ENCODE peak calls at places on chromosomes 13 and 19, in four cellular contexts. One of them, this sample, is unnamed.

GRCh38 chr13:79907527-79907926 is 426.6 kb downstream of the NDFIP2 start:
- DNase-seq in T-helper 1 cell: no peak
- DNase-seq in NCI-H1930: no peak
- DNase-seq in stimulated activated CD4-positive, alpha-beta T cell treated with anti-CD3 and anti-CD28 coated beads, Interleukin-2, amount 100 ng/mL, for 48 hours: no peak
- DNase-seq in this sample: no peak

GRCh38 chr13:62014299-62014698 is 598.6 kb upstream of the PCDH20 start:
- DNase-seq in stimulated activated CD4-positive, alpha-beta T cell treated with anti-CD3 and anti-CD28 coated beads, Interleukin-2, amount 100 ng/mL, for 48 hours: no peak
- DNase-seq in T-helper 1 cell: no peak
- DNase-seq in NCI-H1930: peak; percentile 5
- DNase-seq in this sample: peak; percentile 52

GRCh38 chr13:37870489-37870845 is 895 bp upstream of the TRPC4 start:
- DNase-seq in stimulated activated CD4-positive, alpha-beta T cell treated with anti-CD3 and anti-CD28 coated beads, Interleukin-2, amount 100 ng/mL, for 48 hours: no peak
- DNase-seq in T-helper 1 cell: no peak
- DNase-seq in NCI-H1930: no peak
- DNase-seq in this sample: no peak

GRCh38 chr13:23778879-23779278 is 110.3 kb downstream of the MIPEP start:
- DNase-seq in stimulated activated CD4-positive, alpha-beta T cell treated with anti-CD3 and anti-CD28 coated beads, Interleukin-2, amount 100 ng/mL, for 48 hours: no peak
- DNase-seq in T-helper 1 cell: no peak
- DNase-seq in NCI-H1930: no peak
- DNase-seq in this sample: no peak

GRCh38 chr13:85724554-85725432 is 74.4 kb downstream of the SLITRK6 start:
- DNase-seq in T-helper 1 cell: no peak
- DNase-seq in stimulated activated CD4-positive, alpha-beta T cell treated with anti-CD3 and anti-CD28 coated beads, Interleukin-2, amount 100 ng/mL, for 48 hours: no peak
- DNase-seq in NCI-H1930: no peak
- DNase-seq in this sample: no peak

GRCh38 chr19:51552996-51553725 is 17.9 kb upstream of the ZNF175 start:
- DNase-seq in NCI-H1930: no peak
- DNase-seq in T-helper 1 cell: no peak
- DNase-seq in stimulated activated CD4-positive, alpha-beta T cell treated with anti-CD3 and anti-CD28 coated beads, Interleukin-2, amount 100 ng/mL, for 48 hours: peak; percentile 55
- DNase-seq in this sample: peak; percentile 45

GRCh38 chr13:109191422-109191821 is 562.0 kb downstream of the MYO16 start:
- DNase-seq in stimulated activated CD4-positive, alpha-beta T cell treated with anti-CD3 and anti-CD28 coated beads, Interleukin-2, amount 100 ng/mL, for 48 hours: no peak
- DNase-seq in NCI-H1930: no peak
- DNase-seq in T-helper 1 cell: no peak
- DNase-seq in this sample: no peak

GRCh38 chr19:1315470-1316166 is 29.9 kb downstream of the EFNA2 start:
- DNase-seq in NCI-H1930: no peak
- DNase-seq in T-helper 1 cell: no peak
- DNase-seq in stimulated activated CD4-positive, alpha-beta T cell treated with anti-CD3 and anti-CD28 coated beads, Interleukin-2, amount 100 ng/mL, for 48 hours: peak; percentile 39
- DNase-seq in this sample: peak; percentile 42

GRCh38 chr19:33252971-33253370 is 27.3 kb upstream of the SLC7A10 start:
- DNase-seq in T-helper 1 cell: no peak
- DNase-seq in stimulated activated CD4-positive, alpha-beta T cell treated with anti-CD3 and anti-CD28 coated beads, Interleukin-2, amount 100 ng/mL, for 48 hours: no peak
- DNase-seq in NCI-H1930: no peak
- DNase-seq in this sample: no peak

GRCh38 chr13:96958286-96958891 is 35.9 kb downstream of the OXGR1 start:
- DNase-seq in T-helper 1 cell: no peak
- DNase-seq in stimulated activated CD4-positive, alpha-beta T cell treated with anti-CD3 and anti-CD28 coated beads, Interleukin-2, amount 100 ng/mL, for 48 hours: no peak
- DNase-seq in NCI-H1930: peak; percentile 31
- DNase-seq in this sample: peak; percentile 73

GRCh38 chr19:45638930-45639729 is at the start of gene EML2:
- DNase-seq in NCI-H1930: peak; percentile 50
- DNase-seq in stimulated activated CD4-positive, alpha-beta T cell treated with anti-CD3 and anti-CD28 coated beads, Interleukin-2, amount 100 ng/mL, for 48 hours: peak; percentile 40
- DNase-seq in T-helper 1 cell: peak; percentile 19
- DNase-seq in this sample: no peak

GRCh38 chr13:99812611-99813010 is 159.0 kb downstream of the ZIC5 start:
- DNase-seq in NCI-H1930: no peak
- DNase-seq in T-helper 1 cell: no peak
- DNase-seq in stimulated activated CD4-positive, alpha-beta T cell treated with anti-CD3 and anti-CD28 coated beads, Interleukin-2, amount 100 ng/mL, for 48 hours: no peak
- DNase-seq in this sample: no peak

GRCh38 chr19:47699360-47699917 is 13.8 kb upstream of the EHD2 start:
- DNase-seq in NCI-H1930: no peak
- DNase-seq in stimulated activated CD4-positive, alpha-beta T cell treated with anti-CD3 and anti-CD28 coated beads, Interleukin-2, amount 100 ng/mL, for 48 hours: peak; percentile 61
- DNase-seq in T-helper 1 cell: no peak
- DNase-seq in this sample: no peak

GRCh38 chr13:114105351-114106225 is 26.8 kb downstream of the RASA3 start:
- DNase-seq in stimulated activated CD4-positive, alpha-beta T cell treated with anti-CD3 and anti-CD28 coated beads, Interleukin-2, amount 100 ng/mL, for 48 hours: no peak
- DNase-seq in NCI-H1930: no peak
- DNase-seq in T-helper 1 cell: no peak
- DNase-seq in this sample: no peak

GRCh38 chr13:110317093-110317492 is 10.0 kb downstream of the COL4A2 start:
- DNase-seq in NCI-H1930: no peak
- DNase-seq in stimulated activated CD4-positive, alpha-beta T cell treated with anti-CD3 and anti-CD28 coated beads, Interleukin-2, amount 100 ng/mL, for 48 hours: no peak
- DNase-seq in T-helper 1 cell: no peak
- DNase-seq in this sample: no peak

GRCh38 chr19:7360393-7360984 is 11.8 kb downstream of the ARHGEF18 start:
- DNase-seq in stimulated activated CD4-positive, alpha-beta T cell treated with anti-CD3 and anti-CD28 coated beads, Interleukin-2, amount 100 ng/mL, for 48 hours: no peak
- DNase-seq in T-helper 1 cell: no peak
- DNase-seq in NCI-H1930: no peak
- DNase-seq in this sample: no peak

GRCh38 chr13:100330662-100331061 is 241.8 kb downstream of the PCCA start:
- DNase-seq in stimulated activated CD4-positive, alpha-beta T cell treated with anti-CD3 and anti-CD28 coated beads, Interleukin-2, amount 100 ng/mL, for 48 hours: no peak
- DNase-seq in NCI-H1930: no peak
- DNase-seq in T-helper 1 cell: no peak
- DNase-seq in this sample: no peak

GRCh38 chr13:54750521-54750920 is 1721.9 kb downstream of the OLFM4 start:
- DNase-seq in T-helper 1 cell: no peak
- DNase-seq in stimulated activated CD4-positive, alpha-beta T cell treated with anti-CD3 and anti-CD28 coated beads, Interleukin-2, amount 100 ng/mL, for 48 hours: no peak
- DNase-seq in NCI-H1930: no peak
- DNase-seq in this sample: no peak

GRCh38 chr13:48585456-48585840 is 52.6 kb upstream of the RCBTB2 start:
- DNase-seq in stimulated activated CD4-positive, alpha-beta T cell treated with anti-CD3 and anti-CD28 coated beads, Interleukin-2, amount 100 ng/mL, for 48 hours: no peak
- DNase-seq in NCI-H1930: no peak
- DNase-seq in T-helper 1 cell: no peak
- DNase-seq in this sample: peak; percentile 87

This sample was measured in midbrain.